ENCODE peak calls at places on chromosome 18, in seven cellular contexts. W is stimulated activated CD8-positive, alpha-beta memory T cell treated with anti-CD3 and anti-CD28 coated beads, Interleukin-15, amount 100 ng/mL, for 1 hour; E is DND-41; J is IMR-90; Y is endothelial cell; V is T-helper 1 cell; Z is M059J. D is an unnamed sample.

GRCh38 chr18:3037423-3037915 is 24.5 kb upstream of the LPIN2 start:
- DNase-seq in W (no peak), E (no peak), J (peak), Y (no peak), V (no peak), Z (peak), D (no peak)

GRCh38 chr18:28269750-28270149 is 92.8 kb upstream of the CDH2 start:
- DNase-seq in W (no peak), E (no peak), J (no peak), Y (no peak), V (no peak), Z (peak), D (no peak)

GRCh38 chr18:79568543-79569205 is 110.9 kb upstream of the CTDP1 start:
- DNase-seq in W (no peak), E (no peak), J (no peak), Y (no peak), V (no peak), Z (no peak), D (no peak)

GRCh38 chr18:13500891-13501887 is 225.2 kb downstream of the FAM210A start:
- DNase-seq in W (no peak), E (peak), J (peak), Y (no peak), V (no peak), Z (peak), D (no peak)

GRCh38 chr18:51447351-51447896 is 249.9 kb upstream of the MEX3C start:
- DNase-seq in W (no peak), E (no peak), J (no peak), Y (no peak), V (no peak), Z (no peak), D (no peak)

GRCh38 chr18:629303-630150 is 27.9 kb upstream of the TYMS start:
- DNase-seq in W (no peak), E (no peak), J (no peak), Y (no peak), V (no peak), Z (no peak), D (no peak)

GRCh38 chr18:22169011-22169888 is at the start of gene GATA6:
- DNase-seq in W (no peak), E (no peak), J (peak), Y (peak), V (no peak), Z (peak), D (no peak)

GRCh38 chr18:28984731-28985130 is 807.8 kb upstream of the CDH2 start:
- DNase-seq in W (no peak), E (no peak), J (peak), Y (no peak), V (no peak), Z (peak), D (no peak)